ENCODE peak calls at places on chromosomes 1 and 21, in nine cellular contexts. S, T, Q, R, I, H, O, Z and G are unnamed samples.

GRCh38 chr1:6502000-6502891 is 10.8 kb upstream of the PLEKHG5 start:
- DNase-seq in S (no peak), T (no peak), Q (peak), R (peak), I (no peak), H (no peak), O (peak), Z (no peak), G (no peak)

GRCh38 chr1:178461104-178461503 is 35.7 kb downstream of the CLEC20A start:
- DNase-seq in S (no peak), T (no peak), Q (no peak), R (no peak), I (no peak), H (no peak), O (no peak), Z (no peak), G (no peak)

GRCh38 chr21:28068455-28069358 is 924.0 kb downstream of the LTN1 start:
- DNase-seq in S (no peak), T (no peak), Q (no peak), R (no peak), I (no peak), H (no peak), O (no peak), Z (no peak), G (peak)

GRCh38 chr1:64664287-64664686 is 80.6 kb upstream of the RAVER2 start:
- DNase-seq in S (no peak), T (no peak), Q (no peak), R (no peak), I (no peak), H (no peak), O (no peak), Z (no peak), G (no peak)

GRCh38 chr1:89114662-89115061 is 11.3 kb downstream of the GBP2 start:
- DNase-seq in S (no peak), T (no peak), Q (no peak), R (no peak), I (no peak), H (no peak), O (no peak), Z (no peak), G (no peak)

GRCh38 chr1:100543640-100544039 is 5.7 kb downstream of the GPR88 start:
- DNase-seq in S (no peak), T (no peak), Q (no peak), R (no peak), I (no peak), H (peak), O (no peak), Z (no peak), G (no peak)

GRCh38 chr1:194616835-194617234 is 1430.4 kb upstream of the B3GALT2 start:
- DNase-seq in S (no peak), T (no peak), Q (no peak), R (no peak), I (no peak), H (no peak), O (no peak), Z (no peak), G (no peak)

GRCh38 chr1:180563013-180563827 is 4.5 kb downstream of the OVAAL start:
- DNase-seq in S (no peak), T (no peak), Q (peak), R (no peak), I (no peak), H (no peak), O (no peak), Z (peak), G (peak)

GRCh38 chr1:67599085-67599484 is 85.9 kb upstream of the GADD45A start:
- DNase-seq in S (no peak), T (no peak), Q (peak), R (no peak), I (no peak), H (no peak), O (no peak), Z (no peak), G (no peak)

GRCh38 chr1:204218552-204218951 is 4.8 kb upstream of the GOLT1A start:
- DNase-seq in S (no peak), T (no peak), Q (no peak), R (no peak), I (no peak), H (no peak), O (no peak), Z (peak), G (no peak)